ENCODE peak calls at places on chromosomes 4 and X, in eight cellular contexts. One of them, this sample, is unnamed.

GRCh38 chr4:15149842-15150592 is 147.7 kb downstream of the CPEB2 start:
- DNase-seq in lung: peak
- DNase-seq in CD4-positive, alpha-beta T cell: no peak
- DNase-seq in uterus: peak
- DNase-seq in heart left ventricle: peak
- DNase-seq in choroid plexus epithelial cell: peak
- DNase-seq in spleen: peak
- DNase-seq in progenitor cell of endocrine pancreas: peak
- DNase-seq in this sample: peak

GRCh38 chr4:74624351-74625151 is 169.8 kb downstream of the BTC start:
- DNase-seq in lung: no peak
- DNase-seq in CD4-positive, alpha-beta T cell: no peak
- DNase-seq in uterus: no peak
- DNase-seq in heart left ventricle: no peak
- DNase-seq in choroid plexus epithelial cell: peak
- DNase-seq in spleen: no peak
- DNase-seq in progenitor cell of endocrine pancreas: no peak
- DNase-seq in this sample: no peak

GRCh38 chr4:6562931-6563901 is 11.8 kb upstream of the MAN2B2 start:
- DNase-seq in lung: no peak
- DNase-seq in CD4-positive, alpha-beta T cell: no peak
- DNase-seq in uterus: no peak
- DNase-seq in heart left ventricle: no peak
- DNase-seq in choroid plexus epithelial cell: no peak
- DNase-seq in spleen: no peak
- DNase-seq in progenitor cell of endocrine pancreas: no peak
- DNase-seq in this sample: no peak

GRCh38 chr4:169952236-169953088 is 73.7 kb downstream of the MFAP3L start:
- DNase-seq in lung: no peak
- DNase-seq in CD4-positive, alpha-beta T cell: no peak
- DNase-seq in uterus: no peak
- DNase-seq in heart left ventricle: no peak
- DNase-seq in choroid plexus epithelial cell: no peak
- DNase-seq in spleen: no peak
- DNase-seq in progenitor cell of endocrine pancreas: no peak
- DNase-seq in this sample: no peak

GRCh38 chr4:47368211-47368610 is 95.3 kb downstream of the COMMD8 start:
- DNase-seq in lung: no peak
- DNase-seq in CD4-positive, alpha-beta T cell: no peak
- DNase-seq in uterus: no peak
- DNase-seq in heart left ventricle: no peak
- DNase-seq in choroid plexus epithelial cell: no peak
- DNase-seq in spleen: no peak
- DNase-seq in progenitor cell of endocrine pancreas: no peak
- DNase-seq in this sample: no peak

GRCh38 chr4:71275004-71275403 is 63.8 kb upstream of the SLC4A4 start:
- DNase-seq in lung: no peak
- DNase-seq in CD4-positive, alpha-beta T cell: no peak
- DNase-seq in uterus: no peak
- DNase-seq in heart left ventricle: no peak
- DNase-seq in choroid plexus epithelial cell: no peak
- DNase-seq in spleen: no peak
- DNase-seq in progenitor cell of endocrine pancreas: no peak
- DNase-seq in this sample: no peak

GRCh38 chrX:11239230-11239629 is 54.0 kb upstream of the AMELX start:
- DNase-seq in lung: no peak
- DNase-seq in CD4-positive, alpha-beta T cell: no peak
- DNase-seq in uterus: no peak
- DNase-seq in heart left ventricle: no peak
- DNase-seq in choroid plexus epithelial cell: peak
- DNase-seq in spleen: no peak
- DNase-seq in progenitor cell of endocrine pancreas: no peak
- DNase-seq in this sample: no peak

GRCh38 chr4:110059556-110060191 is 138.7 kb downstream of the ELOVL6 start:
- DNase-seq in lung: no peak
- DNase-seq in CD4-positive, alpha-beta T cell: no peak
- DNase-seq in uterus: no peak
- DNase-seq in heart left ventricle: no peak
- DNase-seq in choroid plexus epithelial cell: peak
- DNase-seq in spleen: no peak
- DNase-seq in progenitor cell of endocrine pancreas: no peak
- DNase-seq in this sample: no peak

GRCh38 chrX:41095962-41096955 is 11.0 kb downstream of the USP9X start:
- DNase-seq in lung: no peak
- DNase-seq in CD4-positive, alpha-beta T cell: no peak
- DNase-seq in uterus: no peak
- DNase-seq in heart left ventricle: no peak
- DNase-seq in choroid plexus epithelial cell: no peak
- DNase-seq in spleen: no peak
- DNase-seq in progenitor cell of endocrine pancreas: no peak
- DNase-seq in this sample: no peak

GRCh38 chrX:103017542-103017941 is 46.4 kb downstream of the BEX1 start:
- DNase-seq in lung: no peak
- DNase-seq in CD4-positive, alpha-beta T cell: no peak
- DNase-seq in uterus: no peak
- DNase-seq in heart left ventricle: no peak
- DNase-seq in choroid plexus epithelial cell: no peak
- DNase-seq in spleen: no peak
- DNase-seq in progenitor cell of endocrine pancreas: no peak
- DNase-seq in this sample: no peak
- TF ChIP-seq CTCF in lung: no peak
- TF ChIP-seq CTCF in CD4-positive, alpha-beta T cell: no peak
- TF ChIP-seq CTCF in uterus: no peak
- TF ChIP-seq CTCF in heart left ventricle: no peak
- TF ChIP-seq CTCF in choroid plexus epithelial cell: peak
- TF ChIP-seq CTCF in spleen: no peak
- TF ChIP-seq CTCF in progenitor cell of endocrine pancreas: no peak
- TF ChIP-seq CTCF in this sample: no peak

GRCh38 chr4:16516796-16517413 is 290.6 kb upstream of the TAPT1 start:
- DNase-seq in lung: peak
- DNase-seq in CD4-positive, alpha-beta T cell: no peak
- DNase-seq in uterus: peak
- DNase-seq in heart left ventricle: peak
- DNase-seq in choroid plexus epithelial cell: peak
- DNase-seq in spleen: no peak
- DNase-seq in progenitor cell of endocrine pancreas: no peak
- DNase-seq in this sample: no peak
- TF ChIP-seq CTCF in lung: peak
- TF ChIP-seq CTCF in CD4-positive, alpha-beta T cell: no peak
- TF ChIP-seq CTCF in uterus: peak
- TF ChIP-seq CTCF in heart left ventricle: peak
- TF ChIP-seq CTCF in choroid plexus epithelial cell: peak
- TF ChIP-seq CTCF in spleen: peak
- TF ChIP-seq CTCF in progenitor cell of endocrine pancreas: no peak
- TF ChIP-seq CTCF in this sample: no peak

DNA sequence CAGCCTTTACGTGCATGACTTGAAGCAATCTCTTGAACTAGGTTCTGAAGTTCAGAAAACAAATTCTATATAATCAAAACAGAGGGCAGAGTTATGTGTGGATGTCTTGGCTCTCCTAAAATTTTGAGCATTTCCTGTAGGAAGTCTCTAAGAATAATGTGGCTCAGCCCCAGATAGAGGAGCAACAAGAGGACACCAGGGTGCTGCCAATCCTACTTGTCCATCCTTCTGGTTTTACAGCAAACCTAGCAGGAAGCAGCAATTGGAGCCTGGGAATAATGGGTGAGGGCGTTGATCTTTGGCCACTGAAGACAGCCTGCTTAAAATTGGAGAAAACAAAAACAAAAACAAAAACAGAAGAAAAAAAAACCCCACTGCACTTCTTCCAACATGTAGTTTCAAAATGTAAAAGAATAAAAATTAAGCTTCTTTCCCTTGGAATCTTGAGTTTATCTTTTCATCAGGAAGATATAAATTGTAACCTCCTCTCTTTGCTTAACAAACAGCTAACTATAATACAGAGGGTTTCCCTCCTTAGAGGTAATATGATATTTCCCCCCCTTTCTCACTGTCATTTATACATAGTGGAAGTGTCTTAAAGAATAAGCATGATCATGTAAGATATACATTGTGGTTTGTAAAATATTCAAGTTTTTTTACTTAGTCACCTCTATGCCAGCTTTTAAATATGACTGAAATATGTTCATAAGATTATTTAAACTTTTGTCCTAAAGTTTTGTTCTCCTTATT is 130.6 kb downstream of the FBXO8 start:
- DNase-seq in lung: no peak
- DNase-seq in CD4-positive, alpha-beta T cell: no peak
- DNase-seq in uterus: no peak
- DNase-seq in heart left ventricle: no peak
- DNase-seq in choroid plexus epithelial cell: peak
- DNase-seq in spleen: no peak
- DNase-seq in progenitor cell of endocrine pancreas: no peak
- DNase-seq in this sample: no peak
- TF ChIP-seq CTCF in lung: no peak
- TF ChIP-seq CTCF in CD4-positive, alpha-beta T cell: no peak
- TF ChIP-seq CTCF in uterus: no peak
- TF ChIP-seq CTCF in heart left ventricle: no peak
- TF ChIP-seq CTCF in choroid plexus epithelial cell: no peak
- TF ChIP-seq CTCF in spleen: no peak
- TF ChIP-seq CTCF in progenitor cell of endocrine pancreas: no peak
- TF ChIP-seq CTCF in this sample: no peak

GRCh38 chr4:87497141-87497540 is 32.0 kb downstream of the SPARCL1 start:
- DNase-seq in lung: no peak
- DNase-seq in CD4-positive, alpha-beta T cell: peak
- DNase-seq in uterus: no peak
- DNase-seq in heart left ventricle: no peak
- DNase-seq in choroid plexus epithelial cell: no peak
- DNase-seq in spleen: no peak
- DNase-seq in progenitor cell of endocrine pancreas: no peak
- DNase-seq in this sample: no peak
- TF ChIP-seq CTCF in lung: no peak
- TF ChIP-seq CTCF in CD4-positive, alpha-beta T cell: no peak
- TF ChIP-seq CTCF in uterus: peak
- TF ChIP-seq CTCF in heart left ventricle: peak
- TF ChIP-seq CTCF in choroid plexus epithelial cell: peak
- TF ChIP-seq CTCF in spleen: no peak
- TF ChIP-seq CTCF in progenitor cell of endocrine pancreas: peak
- TF ChIP-seq CTCF in this sample: peak

DNA sequence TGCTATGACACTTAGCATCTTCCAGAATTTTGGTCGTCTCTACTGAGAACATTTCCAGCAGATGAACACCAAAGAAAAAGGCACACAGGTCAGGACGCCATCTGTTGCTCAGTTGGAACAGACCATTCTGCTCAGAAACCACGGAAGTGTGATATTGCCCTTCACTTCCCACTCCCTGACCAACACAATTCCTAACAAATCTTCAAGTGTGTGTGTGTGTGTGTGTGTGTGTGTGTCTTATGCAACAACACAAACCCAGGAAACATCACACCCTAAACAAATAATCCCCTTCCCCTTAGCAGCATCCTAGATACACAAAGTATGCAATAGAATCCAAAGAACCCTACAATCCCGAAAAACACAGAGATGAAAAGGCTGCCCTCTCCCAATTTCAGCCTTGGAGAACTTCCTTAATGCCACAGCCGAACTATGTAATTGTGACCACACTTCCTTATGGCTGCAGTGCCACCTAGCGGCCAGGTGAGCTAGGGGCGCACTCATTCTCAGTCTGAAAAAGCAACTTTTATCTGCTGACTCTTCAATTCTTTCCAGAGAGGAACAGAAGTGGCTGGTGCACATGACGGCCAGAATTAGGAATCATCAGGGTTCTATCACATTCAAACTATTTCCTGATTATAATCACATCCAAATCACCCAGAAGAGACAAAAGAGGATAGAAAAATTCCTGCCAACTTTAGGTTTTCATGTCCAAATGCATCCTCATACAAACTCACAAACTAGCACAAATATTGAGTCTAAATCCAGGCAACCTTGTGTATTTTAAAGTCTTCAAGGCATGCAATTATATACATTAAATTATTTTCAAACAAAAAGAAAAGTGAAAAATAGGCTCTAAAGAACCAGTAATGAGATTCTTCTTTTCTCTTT is 165.0 kb downstream of the DHX15 start:
- DNase-seq in lung: peak
- DNase-seq in CD4-positive, alpha-beta T cell: peak
- DNase-seq in uterus: peak
- DNase-seq in heart left ventricle: peak
- DNase-seq in choroid plexus epithelial cell: peak
- DNase-seq in spleen: peak
- DNase-seq in progenitor cell of endocrine pancreas: peak
- DNase-seq in this sample: peak
- TF ChIP-seq CTCF in lung: peak
- TF ChIP-seq CTCF in CD4-positive, alpha-beta T cell: peak
- TF ChIP-seq CTCF in uterus: peak
- TF ChIP-seq CTCF in heart left ventricle: peak
- TF ChIP-seq CTCF in choroid plexus epithelial cell: peak
- TF ChIP-seq CTCF in spleen: peak
- TF ChIP-seq CTCF in progenitor cell of endocrine pancreas: peak
- TF ChIP-seq CTCF in this sample: peak

GRCh38 chrX:71895607-71896006 is 15.0 kb upstream of the NHSL2 start:
- DNase-seq in lung: no peak
- DNase-seq in CD4-positive, alpha-beta T cell: no peak
- DNase-seq in uterus: no peak
- DNase-seq in heart left ventricle: no peak
- DNase-seq in choroid plexus epithelial cell: no peak
- DNase-seq in spleen: no peak
- DNase-seq in progenitor cell of endocrine pancreas: no peak
- DNase-seq in this sample: no peak
- TF ChIP-seq CTCF in lung: no peak
- TF ChIP-seq CTCF in CD4-positive, alpha-beta T cell: no peak
- TF ChIP-seq CTCF in uterus: no peak
- TF ChIP-seq CTCF in heart left ventricle: no peak
- TF ChIP-seq CTCF in choroid plexus epithelial cell: no peak
- TF ChIP-seq CTCF in spleen: no peak
- TF ChIP-seq CTCF in progenitor cell of endocrine pancreas: no peak
- TF ChIP-seq CTCF in this sample: no peak

DNA sequence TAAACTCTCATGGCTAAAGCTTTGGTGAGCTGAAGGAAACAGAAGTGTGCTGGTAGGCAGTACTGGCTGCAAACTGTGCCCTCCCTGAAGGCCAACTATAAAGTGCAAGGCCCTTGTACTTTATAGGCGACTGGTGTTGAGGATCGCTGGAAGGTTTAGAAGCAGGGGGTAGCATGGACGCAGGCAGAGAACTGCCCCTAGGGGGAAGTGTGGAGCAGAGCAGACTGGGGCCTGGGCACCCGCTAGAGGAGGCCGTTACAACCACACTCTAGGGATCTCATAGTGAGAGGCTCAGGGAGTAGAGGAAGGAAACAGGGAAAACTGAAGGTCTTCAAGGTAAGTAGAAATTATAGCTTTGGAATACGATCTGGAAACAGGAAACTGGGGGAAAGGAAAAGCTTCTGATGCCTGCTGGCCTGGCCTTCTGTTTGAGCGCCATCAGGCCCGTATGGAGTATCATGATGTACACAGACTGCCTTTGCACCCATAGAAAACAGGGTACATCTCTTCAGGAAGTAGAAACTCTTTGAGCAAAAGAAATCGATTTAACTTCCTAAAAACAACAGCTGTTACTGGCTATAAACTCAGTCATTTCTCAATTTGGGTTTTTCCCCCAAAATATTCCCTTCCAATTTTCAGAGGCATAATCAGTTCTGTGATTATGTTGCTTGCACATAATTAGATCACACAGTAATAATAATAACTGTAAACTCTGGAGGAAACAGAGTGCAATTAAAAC is 23.9 kb upstream of the TMSB4X start:
- DNase-seq in lung: no peak
- DNase-seq in CD4-positive, alpha-beta T cell: peak
- DNase-seq in uterus: no peak
- DNase-seq in heart left ventricle: no peak
- DNase-seq in choroid plexus epithelial cell: peak
- DNase-seq in spleen: peak
- DNase-seq in progenitor cell of endocrine pancreas: no peak
- DNase-seq in this sample: peak
- TF ChIP-seq CTCF in lung: peak
- TF ChIP-seq CTCF in CD4-positive, alpha-beta T cell: peak
- TF ChIP-seq CTCF in uterus: no peak
- TF ChIP-seq CTCF in heart left ventricle: peak
- TF ChIP-seq CTCF in choroid plexus epithelial cell: peak
- TF ChIP-seq CTCF in spleen: peak
- TF ChIP-seq CTCF in progenitor cell of endocrine pancreas: peak
- TF ChIP-seq CTCF in this sample: peak

This sample was measured in Peyer's patch.